ENCODE peak calls at places on chromosomes 16 and 17, in seven cellular contexts. One of them, this sample, is unnamed.

GRCh38 chr17:7132511-7133094 is 18.0 kb upstream of the ASGR2 start:
- DNase-seq in GM04504: no peak
- DNase-seq in HTR-8/SVneo: no peak
- DNase-seq in activated effector memory CD4-positive, alpha-beta T cell treated with anti-CD3 and anti-CD28 coated beads, Interleukin-2, amount 50 U/mL, for 16 hours: peak
- DNase-seq in activated CD4-positive, alpha-beta T cell treated with anti-CD3 and anti-CD28 coated beads, Interleukin-2, amount 10 ng/mL, durations not matched to agents 7 days and 5 days: peak
- DNase-seq in NCI-H2171: no peak
- DNase-seq in hippocampal formation: no peak
- DNase-seq in this sample: no peak

GRCh38 chr17:41067281-41067680 is 1.6 kb upstream of the KRTAP2-4 start:
- DNase-seq in activated CD4-positive, alpha-beta T cell treated with anti-CD3 and anti-CD28 coated beads, Interleukin-2, amount 10 ng/mL, durations not matched to agents 7 days and 5 days: no peak
- DNase-seq in activated effector memory CD4-positive, alpha-beta T cell treated with anti-CD3 and anti-CD28 coated beads, Interleukin-2, amount 50 U/mL, for 16 hours: no peak
- DNase-seq in hippocampal formation: no peak
- DNase-seq in NCI-H2171: no peak
- DNase-seq in HTR-8/SVneo: no peak
- DNase-seq in GM04504: peak
- DNase-seq in this sample: no peak

GRCh38 chr16:1193143-1193824 is 31.8 kb downstream of the TPSG1 start:
- DNase-seq in NCI-H2171: peak
- DNase-seq in activated CD4-positive, alpha-beta T cell treated with anti-CD3 and anti-CD28 coated beads, Interleukin-2, amount 10 ng/mL, durations not matched to agents 7 days and 5 days: no peak
- DNase-seq in GM04504: no peak
- DNase-seq in activated effector memory CD4-positive, alpha-beta T cell treated with anti-CD3 and anti-CD28 coated beads, Interleukin-2, amount 50 U/mL, for 16 hours: no peak
- DNase-seq in hippocampal formation: no peak
- DNase-seq in HTR-8/SVneo: no peak
- DNase-seq in this sample: no peak

GRCh38 chr17:19291646-19292376 is 54.6 kb downstream of the EPN2 start:
- DNase-seq in hippocampal formation: no peak
- DNase-seq in activated effector memory CD4-positive, alpha-beta T cell treated with anti-CD3 and anti-CD28 coated beads, Interleukin-2, amount 50 U/mL, for 16 hours: no peak
- DNase-seq in activated CD4-positive, alpha-beta T cell treated with anti-CD3 and anti-CD28 coated beads, Interleukin-2, amount 10 ng/mL, durations not matched to agents 7 days and 5 days: no peak
- DNase-seq in HTR-8/SVneo: no peak
- DNase-seq in GM04504: no peak
- DNase-seq in NCI-H2171: no peak
- DNase-seq in this sample: no peak

GRCh38 chr17:38613981-38614779 is 8.4 kb upstream of the SRCIN1 start:
- DNase-seq in GM04504: no peak
- DNase-seq in activated CD4-positive, alpha-beta T cell treated with anti-CD3 and anti-CD28 coated beads, Interleukin-2, amount 10 ng/mL, durations not matched to agents 7 days and 5 days: no peak
- DNase-seq in activated effector memory CD4-positive, alpha-beta T cell treated with anti-CD3 and anti-CD28 coated beads, Interleukin-2, amount 50 U/mL, for 16 hours: no peak
- DNase-seq in NCI-H2171: no peak
- DNase-seq in HTR-8/SVneo: no peak
- DNase-seq in hippocampal formation: no peak
- DNase-seq in this sample: no peak

GRCh38 chr17:56994009-56994792 is 16.3 kb downstream of the SCPEP1 start:
- DNase-seq in HTR-8/SVneo: no peak
- DNase-seq in activated effector memory CD4-positive, alpha-beta T cell treated with anti-CD3 and anti-CD28 coated beads, Interleukin-2, amount 50 U/mL, for 16 hours: no peak
- DNase-seq in NCI-H2171: no peak
- DNase-seq in GM04504: no peak
- DNase-seq in activated CD4-positive, alpha-beta T cell treated with anti-CD3 and anti-CD28 coated beads, Interleukin-2, amount 10 ng/mL, durations not matched to agents 7 days and 5 days: no peak
- DNase-seq in hippocampal formation: no peak
- DNase-seq in this sample: no peak

GRCh38 chr17:69540356-69540755 is 125.9 kb downstream of the MAP2K6 start:
- DNase-seq in NCI-H2171: no peak
- DNase-seq in activated effector memory CD4-positive, alpha-beta T cell treated with anti-CD3 and anti-CD28 coated beads, Interleukin-2, amount 50 U/mL, for 16 hours: no peak
- DNase-seq in HTR-8/SVneo: no peak
- DNase-seq in hippocampal formation: no peak
- DNase-seq in GM04504: no peak
- DNase-seq in activated CD4-positive, alpha-beta T cell treated with anti-CD3 and anti-CD28 coated beads, Interleukin-2, amount 10 ng/mL, durations not matched to agents 7 days and 5 days: no peak
- DNase-seq in this sample: no peak

GRCh38 chr17:19553036-19553435 is 19.4 kb downstream of the SLC47A1 start:
- DNase-seq in activated CD4-positive, alpha-beta T cell treated with anti-CD3 and anti-CD28 coated beads, Interleukin-2, amount 10 ng/mL, durations not matched to agents 7 days and 5 days: no peak
- DNase-seq in HTR-8/SVneo: no peak
- DNase-seq in NCI-H2171: no peak
- DNase-seq in hippocampal formation: no peak
- DNase-seq in GM04504: no peak
- DNase-seq in activated effector memory CD4-positive, alpha-beta T cell treated with anti-CD3 and anti-CD28 coated beads, Interleukin-2, amount 50 U/mL, for 16 hours: no peak
- DNase-seq in this sample: no peak

GRCh38 chr16:56353054-56353921 is 72.1 kb downstream of the AMFR start:
- DNase-seq in HTR-8/SVneo: no peak
- DNase-seq in hippocampal formation: no peak
- DNase-seq in activated effector memory CD4-positive, alpha-beta T cell treated with anti-CD3 and anti-CD28 coated beads, Interleukin-2, amount 50 U/mL, for 16 hours: peak
- DNase-seq in NCI-H2171: no peak
- DNase-seq in GM04504: no peak
- DNase-seq in activated CD4-positive, alpha-beta T cell treated with anti-CD3 and anti-CD28 coated beads, Interleukin-2, amount 10 ng/mL, durations not matched to agents 7 days and 5 days: no peak
- DNase-seq in this sample: no peak

GRCh38 chr17:32927201-32927723 is 691 bp upstream of the TMEM98 start:
- DNase-seq in GM04504: no peak
- DNase-seq in activated CD4-positive, alpha-beta T cell treated with anti-CD3 and anti-CD28 coated beads, Interleukin-2, amount 10 ng/mL, durations not matched to agents 7 days and 5 days: no peak
- DNase-seq in hippocampal formation: peak
- DNase-seq in HTR-8/SVneo: no peak
- DNase-seq in activated effector memory CD4-positive, alpha-beta T cell treated with anti-CD3 and anti-CD28 coated beads, Interleukin-2, amount 50 U/mL, for 16 hours: no peak
- DNase-seq in NCI-H2171: no peak
- DNase-seq in this sample: peak

GRCh38 chr17:3512512-3513171 is 36.8 kb downstream of the ASPA start:
- DNase-seq in HTR-8/SVneo: no peak
- DNase-seq in NCI-H2171: no peak
- DNase-seq in activated CD4-positive, alpha-beta T cell treated with anti-CD3 and anti-CD28 coated beads, Interleukin-2, amount 10 ng/mL, durations not matched to agents 7 days and 5 days: no peak
- DNase-seq in hippocampal formation: peak
- DNase-seq in GM04504: peak
- DNase-seq in activated effector memory CD4-positive, alpha-beta T cell treated with anti-CD3 and anti-CD28 coated beads, Interleukin-2, amount 50 U/mL, for 16 hours: no peak
- DNase-seq in this sample: peak

This sample was measured in C1 segment of cervical spinal cord.